ENCODE peak calls at places on chromosome 18, in five cellular contexts. V is aorta, T is testis, G is stomach, K is epithelial cell of esophagus. I is an unnamed sample.

GRCh38 chr18:26655614-26656400 is 107.5 kb upstream of the KCTD1 start:
- DNase-seq in V (peak; percentile 62), T (peak; percentile 70), G (peak; percentile 70), K (peak; percentile 64), I (peak; percentile 77)

GRCh38 chr18:26493021-26493420 is 55.3 kb downstream of the KCTD1 start:
- DNase-seq in V (no peak), T (no peak), G (no peak), K (no peak), I (no peak)

GRCh38 chr18:48328473-48329205 is 80.5 kb downstream of the ZBTB7C start:
- DNase-seq in V (peak; percentile 62), T (no peak), G (no peak), K (peak; percentile 77), I (no peak)

GRCh38 chr18:69444221-69444620 is 43.5 kb downstream of the DOK6 start:
- DNase-seq in V (no peak), T (no peak), G (no peak), K (no peak), I (no peak)

GRCh38 chr18:25239636-25240468 is 112.1 kb downstream of the ZNF521 start:
- DNase-seq in V (no peak), T (no peak), G (no peak), K (no peak), I (no peak)

GRCh38 chr18:68676913-68677312 is 38.0 kb downstream of the TMX3 start:
- DNase-seq in V (no peak), T (no peak), G (no peak), K (no peak), I (no peak)

GRCh38 chr18:48929212-48929612 is 21.6 kb downstream of the SMAD7 start:
- DNase-seq in V (no peak), T (no peak), G (no peak), K (no peak), I (no peak)

GRCh38 chr18:12827588-12827987 is 56.4 kb downstream of the PTPN2 start:
- DNase-seq in V (no peak), T (no peak), G (no peak), K (no peak), I (no peak)

GRCh38 chr18:32271649-32272324 is 81.9 kb downstream of the MEP1B start:
- DNase-seq in V (no peak), T (no peak), G (no peak), K (peak; percentile 62), I (no peak)

GRCh38 chr18:53937037-53937436 is 287.4 kb downstream of the MBD2 start:
- DNase-seq in V (no peak), T (no peak), G (no peak), K (no peak), I (no peak)

GRCh38 chr18:21918693-21919092 is 178.1 kb downstream of the MIB1 start:
- DNase-seq in V (no peak), T (no peak), G (no peak), K (no peak), I (no peak)

GRCh38 chr18:677951-678363 is 20.5 kb downstream of the TYMS start:
- DNase-seq in V (no peak), T (no peak), G (no peak), K (no peak), I (no peak)

GRCh38 chr18:73752546-73752945 is 395.1 kb downstream of the FBXO15 start:
- DNase-seq in V (no peak), T (no peak), G (no peak), K (peak; percentile 85), I (no peak)

GRCh38 chr18:25737710-25738251 is 352.6 kb downstream of the SS18 start:
- DNase-seq in V (no peak), T (no peak), G (no peak), K (peak; percentile 36), I (no peak)

GRCh38 chr18:5894215-5894612 is 1.1 kb downstream of the TMEM200C start:
- DNase-seq in V (no peak), T (no peak), G (no peak), K (no peak), I (no peak)

GRCh38 chr18:5891361-5892215 is 3.7 kb downstream of the TMEM200C start:
- DNase-seq in V (no peak), T (peak; percentile 17), G (no peak), K (no peak), I (no peak)

GRCh38 chr18:5892772-5893431 is 2.4 kb downstream of the TMEM200C start:
- DNase-seq in V (no peak), T (no peak), G (no peak), K (no peak), I (no peak)

GRCh38 chr18:5890606-5891360 is 4.5 kb downstream of the TMEM200C start:
- DNase-seq in V (peak; percentile 46), T (peak; percentile 75), G (peak; percentile 34), K (peak; percentile 10), I (no peak)

DNA sequence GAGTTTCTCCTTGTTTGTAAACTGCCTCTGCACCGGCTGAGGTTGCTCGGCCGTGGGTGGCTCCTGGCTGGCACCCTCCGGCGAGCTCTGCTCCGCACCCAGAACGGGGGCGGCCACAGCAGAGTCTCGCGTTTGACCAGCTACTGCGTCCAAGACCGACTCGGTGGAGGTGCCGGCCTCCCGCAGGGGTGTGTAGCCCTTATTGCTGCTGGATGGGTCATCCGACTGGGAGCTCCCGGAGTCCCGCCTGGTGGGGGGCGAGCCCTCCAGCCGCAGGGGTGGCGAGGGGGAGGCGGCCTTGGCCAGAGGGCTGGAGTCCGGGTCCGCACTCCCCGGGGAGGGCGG is 5.1 kb downstream of the TMEM200C start:
- DNase-seq in V (peak; percentile 48), T (peak; percentile 57), G (no peak), K (no peak), I (no peak)
- H3K4me3 ChIP-seq in V (no peak overlapping the region), T (peak overlapping the region; percentile 64), G (peak overlapping the region; percentile 47), K (no peak overlapping the region), I (peak overlapping the region; percentile 71)

GRCh38 chr18:7725473-7725872 is 158.4 kb downstream of the PTPRM start:
- DNase-seq in V (no peak), T (no peak), G (no peak), K (no peak), I (no peak)

GRCh38 chr18:7722955-7723354 is 155.8 kb downstream of the PTPRM start:
- DNase-seq in V (no peak), T (no peak), G (no peak), K (no peak), I (no peak)

GRCh38 chr18:7721532-7721931 is 154.4 kb downstream of the PTPRM start:
- DNase-seq in V (no peak), T (no peak), G (no peak), K (no peak), I (no peak)

GRCh38 chr18:7723558-7723957 is 156.4 kb downstream of the PTPRM start:
- DNase-seq in V (no peak), T (no peak), G (no peak), K (no peak), I (no peak)

GRCh38 chr18:7720395-7720794 is 153.3 kb downstream of the PTPRM start:
- DNase-seq in V (no peak), T (no peak), G (no peak), K (no peak), I (no peak)
- H3K4me3 ChIP-seq in V (no peak overlapping the region), T (no peak overlapping the region), G (no peak overlapping the region), K (no peak overlapping the region), I (no peak overlapping the region)

DNA sequence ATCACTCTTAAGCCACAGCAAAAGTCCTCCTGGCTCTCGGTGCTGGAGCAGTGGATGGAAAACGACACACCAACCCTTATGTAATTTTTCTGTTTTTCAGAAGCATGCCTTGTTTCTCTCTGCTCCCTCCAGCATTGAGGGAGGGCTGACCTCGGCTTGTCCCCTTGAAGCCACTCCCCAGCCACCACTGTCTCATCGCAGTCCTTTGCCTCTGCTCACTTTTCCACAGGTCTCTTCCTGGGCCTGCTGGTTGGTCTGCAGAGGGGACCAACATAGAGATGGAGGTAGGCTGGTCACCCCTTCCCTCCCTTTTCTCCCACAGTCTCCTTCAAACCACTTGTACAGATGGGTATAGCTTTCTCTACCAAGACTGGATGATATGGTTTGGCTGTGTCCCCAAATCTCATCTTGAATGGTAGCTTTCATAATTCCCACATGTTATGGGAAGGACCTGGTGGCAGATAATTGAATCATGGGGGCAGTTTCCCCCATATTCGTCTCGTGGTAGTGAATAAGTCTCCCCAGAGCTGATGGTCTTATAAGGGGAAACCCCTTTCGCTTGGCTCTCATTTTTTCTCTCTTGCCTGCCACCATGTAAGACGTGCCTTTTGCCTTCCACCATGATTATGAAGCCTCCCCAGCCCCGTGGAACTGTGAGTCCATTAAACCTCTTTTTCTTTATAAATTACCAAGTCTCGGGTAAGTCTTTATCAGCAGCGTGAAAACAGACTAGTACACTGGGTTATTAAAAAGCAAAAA is 14.3 kb upstream of the RIOK3 start:
- DNase-seq in V (no peak), T (no peak), G (no peak), K (no peak), I (no peak)
- H3K4me3 ChIP-seq in V (no peak overlapping the region), T (no peak overlapping the region), G (peak overlapping the region; percentile 58), K (no peak overlapping the region), I (peak overlapping the region; percentile 84)

DNA sequence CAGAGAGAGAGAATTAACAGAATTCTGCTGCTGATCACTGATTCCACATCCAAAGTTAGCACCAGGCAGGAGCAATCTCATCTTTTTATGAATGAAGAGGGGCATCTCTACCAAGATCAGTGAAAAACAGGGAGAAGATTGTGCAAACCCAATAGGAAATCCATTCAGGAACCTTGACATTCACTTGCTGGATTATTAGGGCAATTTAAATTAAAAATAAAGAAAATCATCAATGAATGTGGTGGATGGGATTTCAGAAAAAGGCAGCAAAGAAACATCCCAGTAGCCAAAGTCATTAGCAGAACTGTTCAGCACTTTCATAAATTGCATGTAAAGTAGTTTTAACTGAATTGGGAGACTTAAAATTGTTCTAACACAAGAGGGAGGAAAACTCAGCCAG is 423.2 kb downstream of the TGIF1 start:
- DNase-seq in V (no peak), T (no peak), G (no peak), K (no peak), I (no peak)
- H3K4me3 ChIP-seq in V (peak overlapping the region; percentile 53), T (no peak overlapping the region), G (no peak overlapping the region), K (no peak overlapping the region), I (no peak overlapping the region)

DNA sequence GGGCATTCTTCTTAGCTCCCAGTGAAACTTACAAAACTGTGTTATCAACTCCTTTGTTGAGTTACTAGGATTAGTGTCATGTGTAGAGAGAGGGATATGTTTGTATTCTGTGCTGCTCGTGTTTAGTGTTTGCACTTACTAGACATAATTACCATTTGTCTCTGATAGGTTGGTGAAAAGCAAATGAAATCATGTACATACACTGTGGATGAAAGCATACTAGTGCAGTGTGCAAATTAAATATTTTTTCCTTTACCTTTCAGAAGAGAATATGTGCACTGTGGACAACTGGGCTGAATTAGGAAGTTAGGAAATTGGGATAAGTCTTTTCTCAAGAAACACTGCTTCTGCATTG is 1.2 kb downstream of the KIAA1328 start:
- DNase-seq in V (no peak), T (no peak), G (no peak), K (no peak), I (no peak)
- H3K4me3 ChIP-seq in V (peak overlapping the region; percentile 56), T (no peak overlapping the region), G (peak overlapping the region; percentile 70), K (peak overlapping the region; percentile 91), I (peak overlapping the region; percentile 78)